ENCODE peak calls at places on chromosomes 7 and 10, in five cellular contexts. S is PC-9, Q is A549, O is kidney epithelial cell, X is mesothelial cell of epicardium. B is an unnamed sample.

GRCh38 chr7:143405671-143406352 is 2.8 kb downstream of the EPHA1 start:
- DNase-seq in S (no peak), Q (no peak), O (no peak), X (no peak), B (no peak)

GRCh38 chr7:966291-967069 is 8.9 kb downstream of the COX19 start:
- DNase-seq in S (no peak), Q (no peak), O (no peak), X (no peak), B (no peak)

GRCh38 chr7:105387621-105388372 is 924 bp downstream of the SRPK2 start:
- DNase-seq in S (peak; percentile 62), Q (peak; percentile 55), O (peak; percentile 14), X (peak; percentile 35), B (peak; percentile 42)

GRCh38 chr7:22728416-22729029 is 1.5 kb downstream of the IL6 start:
- DNase-seq in S (peak; percentile 47), Q (peak; percentile 55), O (peak; percentile 35), X (no peak), B (no peak)

GRCh38 chr7:33511735-33512134 is 382.4 kb downstream of the BBS9 start:
- DNase-seq in S (no peak), Q (no peak), O (no peak), X (no peak), B (no peak)

GRCh38 chr10:129626801-129627434 is 159.9 kb downstream of the MGMT start:
- DNase-seq in S (no peak), Q (no peak), O (no peak), X (no peak), B (no peak)

GRCh38 chr7:151088019-151088855 is 2.0 kb downstream of the AGAP3 start:
- DNase-seq in S (no peak), Q (no peak), O (no peak), X (no peak), B (no peak)

GRCh38 chr7:94654764-94655561 is 970 bp downstream of the SGCE start:
- DNase-seq in S (peak; percentile 19), Q (peak; percentile 42), O (no peak), X (no peak), B (no peak)

GRCh38 chr7:55588976-55589604 is 16.8 kb upstream of the VOPP1 start:
- DNase-seq in S (no peak), Q (no peak), O (no peak), X (no peak), B (no peak)

GRCh38 chr10:58622286-58622685 is 109.6 kb downstream of the BICC1 start:
- DNase-seq in S (no peak), Q (no peak), O (no peak), X (no peak), B (no peak)

GRCh38 chr10:48700071-48700470 is 15.4 kb downstream of the WDFY4 start:
- DNase-seq in S (no peak), Q (no peak), O (no peak), X (no peak), B (no peak)

GRCh38 chr7:1313591-1313990 is 80.9 kb downstream of the UNCX start:
- DNase-seq in S (no peak), Q (no peak), O (no peak), X (no peak), B (no peak)

GRCh38 chr7:45880433-45880860 is 7.6 kb upstream of the CCDC201 start:
- DNase-seq in S (no peak), Q (no peak), O (no peak), X (no peak), B (no peak)

GRCh38 chr7:121398246-121398645 is 2.1 kb upstream of the FAM3C start:
- DNase-seq in S (no peak), Q (peak; percentile 59), O (no peak), X (no peak), B (no peak)

GRCh38 chr10:22552888-22553378 is 161.4 kb downstream of the PIP4K2A start:
- DNase-seq in S (no peak), Q (no peak), O (peak; percentile 10), X (no peak), B (no peak)

GRCh38 chr7:28166982-28167715 is 13.4 kb downstream of the JAZF1 start:
- DNase-seq in S (no peak), Q (no peak), O (no peak), X (no peak), B (no peak)

GRCh38 chr10:5665380-5666323 is 743 bp downstream of the ASB13 start:
- DNase-seq in S (peak; percentile 17), Q (no peak), O (no peak), X (no peak), B (no peak)

GRCh38 chr7:142796501-142797341 is 26.0 kb downstream of the PRSS2 start:
- DNase-seq in S (peak; percentile 35), Q (no peak), O (no peak), X (no peak), B (peak; percentile 21)

GRCh38 chr7:23184709-23185354 is 3.0 kb downstream of the NUP42 start:
- DNase-seq in S (peak; percentile 55), Q (peak; percentile 61), O (no peak), X (no peak), B (no peak)

GRCh38 chr7:29442146-29442545 is 121.5 kb upstream of the PRR15 start:
- DNase-seq in S (no peak), Q (no peak), O (peak; percentile 16), X (no peak), B (no peak)

DNA sequence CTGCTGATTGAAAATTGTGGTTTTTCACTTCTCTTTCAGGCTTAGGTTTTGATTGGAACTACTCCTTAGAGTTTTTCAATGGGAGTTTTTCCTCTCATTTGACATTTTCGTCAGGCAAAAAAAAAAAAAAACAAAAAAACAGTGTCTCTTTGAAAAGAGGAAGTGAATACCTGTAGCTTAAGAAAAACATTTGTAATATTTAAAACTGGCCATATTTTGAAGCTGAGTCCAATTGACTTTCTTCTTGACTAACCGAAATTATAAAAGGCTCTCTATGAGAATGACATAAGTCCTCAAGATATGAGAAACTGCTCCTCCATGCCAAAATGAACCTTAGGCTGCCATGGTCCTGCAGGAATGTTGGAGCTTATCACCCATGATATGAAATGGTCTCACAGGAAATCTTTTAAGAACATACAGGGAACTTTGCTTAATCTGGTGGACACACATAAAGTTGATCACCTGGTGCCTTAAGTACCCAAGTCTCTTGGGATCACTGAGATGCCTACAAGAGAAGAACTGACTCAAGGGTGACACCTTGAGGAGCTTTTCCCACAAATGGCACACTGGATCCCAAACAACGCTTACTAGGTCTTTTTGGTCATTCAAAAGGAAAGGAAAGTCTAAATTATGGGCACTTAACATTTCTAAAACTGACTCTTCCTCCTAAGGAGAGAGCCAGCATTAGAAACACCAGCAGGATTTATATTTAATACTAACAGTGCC is 263.4 kb downstream of the CDC14C start:
- DNase-seq in S (no peak), Q (peak; percentile 8), O (no peak), X (no peak), B (no peak)
- TF ChIP-seq CTCF in S (no peak), Q (no peak), O (no peak), X (no peak), B (no peak)

GRCh38 chr10:69936091-69936490 is 116.6 kb upstream of the MACROH2A2 start:
- DNase-seq in S (peak; percentile 8), Q (peak; percentile 21), O (no peak), X (no peak), B (no peak)

GRCh38 chr10:69939481-69939880 is 113.2 kb upstream of the MACROH2A2 start:
- DNase-seq in S (no peak), Q (no peak), O (no peak), X (no peak), B (no peak)

GRCh38 chr10:69939033-69939432 is 113.6 kb upstream of the MACROH2A2 start:
- DNase-seq in S (no peak), Q (no peak), O (no peak), X (no peak), B (no peak)

GRCh38 chr10:69938541-69938991 is 114.1 kb upstream of the MACROH2A2 start:
- DNase-seq in S (no peak), Q (no peak), O (no peak), X (no peak), B (no peak)

GRCh38 chr10:69934768-69935167 is 117.9 kb upstream of the MACROH2A2 start:
- DNase-seq in S (no peak), Q (no peak), O (no peak), X (no peak), B (no peak)
- TF ChIP-seq CTCF in S (no peak), Q (no peak), O (peak; percentile 5), X (no peak), B (no peak)

GRCh38 chr10:102624751-102625330 is 19.4 kb upstream of the TRIM8 start:
- DNase-seq in S (no peak), Q (no peak), O (no peak), X (no peak), B (no peak)
- TF ChIP-seq CTCF in S (no peak), Q (no peak), O (no peak), X (no peak), B (no peak)

GRCh38 chr7:134444961-134445315 is 14.0 kb downstream of the AKR1B1 start:
- DNase-seq in S (no peak), Q (no peak), O (no peak), X (no peak), B (no peak)

GRCh38 chr7:134443396-134444070 is 15.4 kb downstream of the AKR1B1 start:
- DNase-seq in S (no peak), Q (no peak), O (no peak), X (no peak), B (no peak)

GRCh38 chr7:134442441-134443220 is 16.3 kb downstream of the AKR1B1 start:
- DNase-seq in S (no peak), Q (no peak), O (no peak), X (no peak), B (no peak)

GRCh38 chr7:134446446-134446845 is 12.5 kb downstream of the AKR1B1 start:
- DNase-seq in S (no peak), Q (no peak), O (no peak), X (no peak), B (no peak)

DNA sequence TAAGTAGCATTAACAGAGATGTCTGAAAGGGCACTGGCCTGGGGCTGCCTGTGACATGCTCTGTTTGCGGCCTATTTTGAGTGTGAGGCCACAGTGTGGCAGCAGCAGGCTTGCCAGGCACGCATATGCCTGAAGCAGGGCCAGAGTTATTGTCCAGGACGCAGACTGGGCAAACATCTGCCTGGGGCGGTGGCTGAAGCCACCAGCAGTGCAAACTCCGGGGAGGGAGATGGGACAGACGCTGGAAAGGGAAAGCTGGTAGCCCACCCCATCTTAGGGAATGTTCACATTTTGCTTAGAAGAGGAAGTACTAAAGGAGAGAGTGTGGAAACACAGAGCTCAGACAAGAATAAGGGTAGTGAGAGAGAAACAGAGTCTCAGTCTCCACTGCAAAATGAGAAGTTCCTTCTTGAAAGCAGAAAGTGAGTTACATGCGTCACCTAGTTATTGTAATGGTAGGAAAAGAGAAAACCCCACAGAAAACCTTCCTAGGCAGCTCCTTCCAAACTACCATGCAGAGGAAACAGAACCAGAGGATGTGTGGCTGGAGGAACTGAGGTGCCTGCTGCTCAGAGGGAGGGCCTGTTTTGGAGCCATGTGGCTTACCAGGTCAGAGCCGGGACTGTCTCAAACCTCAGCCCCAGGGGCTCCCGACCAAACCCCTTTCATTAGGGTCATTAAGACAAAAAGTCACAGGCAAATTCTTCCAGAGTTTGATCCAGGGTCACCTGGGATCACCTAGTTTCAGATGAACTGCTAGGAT is 14.5 kb downstream of the AKR1B1 start:
- DNase-seq in S (no peak), Q (no peak), O (no peak), X (no peak), B (no peak)
- TF ChIP-seq CTCF in S (no peak), Q (peak; percentile 21), O (no peak), X (no peak), B (no peak)